ENCODE peak calls at places on chromosomes 5 and 9, in seven cellular contexts. One of them, this sample, is unnamed.

GRCh38 chr5:102865510-102866314 is 110.6 kb downstream of the PAM start:
- DNase-seq in KBM-7: peak; percentile 74
- DNase-seq in mammary epithelial cell: peak; percentile 81
- DNase-seq in HEK293T: peak; percentile 57
- DNase-seq in putamen: peak; percentile 35
- DNase-seq in left colon: peak; percentile 48
- DNase-seq in astrocyte of the spinal cord: peak; percentile 89
- DNase-seq in this sample: peak; percentile 53

GRCh38 chr9:124008307-124008854 is 3.2 kb upstream of the LHX2 start:
- DNase-seq in KBM-7: no peak
- DNase-seq in mammary epithelial cell: no peak
- DNase-seq in HEK293T: no peak
- DNase-seq in putamen: no peak
- DNase-seq in left colon: no peak
- DNase-seq in astrocyte of the spinal cord: no peak
- DNase-seq in this sample: no peak

GRCh38 chr9:22114956-22115355 is 105.9 kb upstream of the CDKN2B start:
- DNase-seq in KBM-7: no peak
- DNase-seq in mammary epithelial cell: no peak
- DNase-seq in HEK293T: no peak
- DNase-seq in putamen: no peak
- DNase-seq in left colon: no peak
- DNase-seq in astrocyte of the spinal cord: peak; percentile 33
- DNase-seq in this sample: no peak

GRCh38 chr9:20369391-20369790 is 252.9 kb downstream of the MLLT3 start:
- DNase-seq in KBM-7: no peak
- DNase-seq in mammary epithelial cell: no peak
- DNase-seq in HEK293T: no peak
- DNase-seq in putamen: no peak
- DNase-seq in left colon: no peak
- DNase-seq in astrocyte of the spinal cord: no peak
- DNase-seq in this sample: no peak

GRCh38 chr5:157180374-157181264 is at the start of gene ITK:
- DNase-seq in KBM-7: no peak
- DNase-seq in mammary epithelial cell: no peak
- DNase-seq in HEK293T: no peak
- DNase-seq in putamen: no peak
- DNase-seq in left colon: no peak
- DNase-seq in astrocyte of the spinal cord: no peak
- DNase-seq in this sample: no peak

GRCh38 chr5:104186100-104186499 is 623.5 kb upstream of the NUDT12 start:
- DNase-seq in KBM-7: peak; percentile 21
- DNase-seq in mammary epithelial cell: peak; percentile 68
- DNase-seq in HEK293T: no peak
- DNase-seq in putamen: no peak
- DNase-seq in left colon: no peak
- DNase-seq in astrocyte of the spinal cord: peak; percentile 10
- DNase-seq in this sample: no peak

GRCh38 chr5:73591698-73592501 is 26.4 kb downstream of the UTP15 start:
- DNase-seq in KBM-7: no peak
- DNase-seq in mammary epithelial cell: peak; percentile 39
- DNase-seq in HEK293T: no peak
- DNase-seq in putamen: no peak
- DNase-seq in left colon: no peak
- DNase-seq in astrocyte of the spinal cord: peak; percentile 40
- DNase-seq in this sample: no peak

GRCh38 chr5:125559296-125559695 is 812.9 kb upstream of the ZNF608 start:
- DNase-seq in KBM-7: no peak
- DNase-seq in mammary epithelial cell: peak; percentile 94
- DNase-seq in HEK293T: no peak
- DNase-seq in putamen: no peak
- DNase-seq in left colon: no peak
- DNase-seq in astrocyte of the spinal cord: peak; percentile 94
- DNase-seq in this sample: peak; percentile 35

GRCh38 chr5:6856658-6857057 is 143.4 kb downstream of the TENT4A start:
- DNase-seq in KBM-7: no peak
- DNase-seq in mammary epithelial cell: no peak
- DNase-seq in HEK293T: no peak
- DNase-seq in putamen: no peak
- DNase-seq in left colon: peak; percentile 32
- DNase-seq in astrocyte of the spinal cord: no peak
- DNase-seq in this sample: no peak

GRCh38 chr5:143514915-143515314 is 111.4 kb upstream of the NR3C1 start:
- DNase-seq in KBM-7: no peak
- DNase-seq in mammary epithelial cell: no peak
- DNase-seq in HEK293T: no peak
- DNase-seq in putamen: no peak
- DNase-seq in left colon: no peak
- DNase-seq in astrocyte of the spinal cord: peak; percentile 73
- DNase-seq in this sample: no peak

GRCh38 chr5:134125195-134126015 is 10.9 kb downstream of the TCF7 start:
- DNase-seq in KBM-7: no peak
- DNase-seq in mammary epithelial cell: peak; percentile 83
- DNase-seq in HEK293T: no peak
- DNase-seq in putamen: peak; percentile 36
- DNase-seq in left colon: no peak
- DNase-seq in astrocyte of the spinal cord: peak; percentile 96
- DNase-seq in this sample: peak; percentile 62

GRCh38 chr9:4139201-4139600 is 160.7 kb downstream of the GLIS3 start:
- DNase-seq in KBM-7: no peak
- DNase-seq in mammary epithelial cell: no peak
- DNase-seq in HEK293T: no peak
- DNase-seq in putamen: no peak
- DNase-seq in left colon: no peak
- DNase-seq in astrocyte of the spinal cord: no peak
- DNase-seq in this sample: no peak

GRCh38 chr5:114185274-114185673 is 176.6 kb upstream of the KCNN2 start:
- DNase-seq in KBM-7: no peak
- DNase-seq in mammary epithelial cell: peak; percentile 36
- DNase-seq in HEK293T: no peak
- DNase-seq in putamen: peak; percentile 2
- DNase-seq in left colon: no peak
- DNase-seq in astrocyte of the spinal cord: no peak
- DNase-seq in this sample: no peak

GRCh38 chr5:82352146-82352791 is 74.1 kb upstream of the RPS23 start:
- DNase-seq in KBM-7: peak; percentile 39
- DNase-seq in mammary epithelial cell: no peak
- DNase-seq in HEK293T: no peak
- DNase-seq in putamen: no peak
- DNase-seq in left colon: no peak
- DNase-seq in astrocyte of the spinal cord: no peak
- DNase-seq in this sample: no peak

GRCh38 chr9:134694714-134695113 is 53.1 kb downstream of the COL5A1 start:
- DNase-seq in KBM-7: no peak
- DNase-seq in mammary epithelial cell: no peak
- DNase-seq in HEK293T: no peak
- DNase-seq in putamen: no peak
- DNase-seq in left colon: no peak
- DNase-seq in astrocyte of the spinal cord: no peak
- DNase-seq in this sample: no peak

GRCh38 chr5:77029376-77029885 is 773 bp upstream of the AGGF1 start:
- DNase-seq in KBM-7: peak; percentile 8
- DNase-seq in mammary epithelial cell: no peak
- DNase-seq in HEK293T: no peak
- DNase-seq in putamen: peak; percentile 2
- DNase-seq in left colon: no peak
- DNase-seq in astrocyte of the spinal cord: no peak
- DNase-seq in this sample: no peak

GRCh38 chr5:163964650-163965049 is 459.2 kb downstream of the MAT2B start:
- DNase-seq in KBM-7: peak; percentile 71
- DNase-seq in mammary epithelial cell: no peak
- DNase-seq in HEK293T: no peak
- DNase-seq in putamen: no peak
- DNase-seq in left colon: no peak
- DNase-seq in astrocyte of the spinal cord: peak; percentile 9
- DNase-seq in this sample: no peak

GRCh38 chr9:38380872-38381534 is 11.5 kb upstream of the ALDH1B1 start:
- DNase-seq in KBM-7: no peak
- DNase-seq in mammary epithelial cell: no peak
- DNase-seq in HEK293T: no peak
- DNase-seq in putamen: no peak
- DNase-seq in left colon: no peak
- DNase-seq in astrocyte of the spinal cord: no peak
- DNase-seq in this sample: no peak

GRCh38 chr9:121902483-121903135 is 190.5 kb downstream of the TTLL11 start:
- DNase-seq in KBM-7: no peak
- DNase-seq in mammary epithelial cell: peak; percentile 45
- DNase-seq in HEK293T: no peak
- DNase-seq in putamen: no peak
- DNase-seq in left colon: no peak
- DNase-seq in astrocyte of the spinal cord: peak; percentile 98
- DNase-seq in this sample: no peak

GRCh38 chr5:138438724-138439536 is at the start of gene REEP2:
- DNase-seq in KBM-7: peak; percentile 60
- DNase-seq in mammary epithelial cell: peak; percentile 43
- DNase-seq in HEK293T: peak; percentile 82
- DNase-seq in putamen: peak; percentile 55
- DNase-seq in left colon: peak; percentile 50
- DNase-seq in astrocyte of the spinal cord: peak; percentile 46
- DNase-seq in this sample: no peak

GRCh38 chr5:14659821-14660607 is 4.5 kb upstream of the OTULIN start:
- DNase-seq in KBM-7: peak; percentile 30
- DNase-seq in mammary epithelial cell: peak; percentile 96
- DNase-seq in HEK293T: no peak
- DNase-seq in putamen: no peak
- DNase-seq in left colon: no peak
- DNase-seq in astrocyte of the spinal cord: peak; percentile 50
- DNase-seq in this sample: no peak

GRCh38 chr5:154356256-154356655 is 89.5 kb upstream of the SAP30L start:
- DNase-seq in KBM-7: no peak
- DNase-seq in mammary epithelial cell: peak; percentile 32
- DNase-seq in HEK293T: no peak
- DNase-seq in putamen: no peak
- DNase-seq in left colon: no peak
- DNase-seq in astrocyte of the spinal cord: no peak
- DNase-seq in this sample: no peak

GRCh38 chr9:119280740-119281485 is 88.3 kb downstream of the BRINP1 start:
- DNase-seq in KBM-7: no peak
- DNase-seq in mammary epithelial cell: no peak
- DNase-seq in HEK293T: no peak
- DNase-seq in putamen: no peak
- DNase-seq in left colon: no peak
- DNase-seq in astrocyte of the spinal cord: no peak
- DNase-seq in this sample: no peak

GRCh38 chr5:102295534-102296228 is 403 bp downstream of the SLCO4C1 start:
- DNase-seq in KBM-7: peak; percentile 37
- DNase-seq in mammary epithelial cell: no peak
- DNase-seq in HEK293T: peak; percentile 8
- DNase-seq in putamen: no peak
- DNase-seq in left colon: peak; percentile 24
- DNase-seq in astrocyte of the spinal cord: no peak
- DNase-seq in this sample: no peak

GRCh38 chr5:58314356-58315045 is 145.4 kb downstream of the PLK2 start:
- DNase-seq in KBM-7: no peak
- DNase-seq in mammary epithelial cell: peak; percentile 72
- DNase-seq in HEK293T: no peak
- DNase-seq in putamen: no peak
- DNase-seq in left colon: no peak
- DNase-seq in astrocyte of the spinal cord: no peak
- DNase-seq in this sample: no peak

GRCh38 chr9:78351816-78352215 is 54.9 kb downstream of the PSAT1 start:
- DNase-seq in KBM-7: no peak
- DNase-seq in mammary epithelial cell: no peak
- DNase-seq in HEK293T: no peak
- DNase-seq in putamen: no peak
- DNase-seq in left colon: no peak
- DNase-seq in astrocyte of the spinal cord: no peak
- DNase-seq in this sample: no peak

GRCh38 chr5:67166460-67166871 is 30.1 kb downstream of the CD180 start:
- DNase-seq in KBM-7: no peak
- DNase-seq in mammary epithelial cell: no peak
- DNase-seq in HEK293T: no peak
- DNase-seq in putamen: no peak
- DNase-seq in left colon: peak; percentile 74
- DNase-seq in astrocyte of the spinal cord: no peak
- DNase-seq in this sample: no peak

GRCh38 chr5:73278693-73279092 is 105.7 kb downstream of the TMEM174 start:
- DNase-seq in KBM-7: no peak
- DNase-seq in mammary epithelial cell: peak; percentile 92
- DNase-seq in HEK293T: no peak
- DNase-seq in putamen: no peak
- DNase-seq in left colon: no peak
- DNase-seq in astrocyte of the spinal cord: no peak
- DNase-seq in this sample: no peak

This sample was measured in Ammon's horn.